ENCODE peak calls at places on chromosome 12, in nine cellular contexts. D, J, X, M, G, Z, E, R and V are unnamed samples.
A peak's percentile ranks its signal among the peaks of the same experiment; 100 is the strongest.

GRCh38 chr12:34392741-34393085 is 370.4 kb downstream of the ALG10 start:
- DNase-seq in J (no peak), M (no peak), X (no peak), D (no peak), R (no peak), E (no peak), Z (no peak), G (no peak), V (no peak)

GRCh38 chr12:98909749-98910148 is 264.7 kb downstream of the APAF1 start:
- DNase-seq in D (no peak), X (no peak), E (no peak), J (no peak), M (no peak), G (no peak), R (no peak), Z (no peak), V (no peak)

GRCh38 chr12:108302471-108303311 is 36.4 kb downstream of the CMKLR1 start:
- DNase-seq in X (no peak), E (no peak), R (no peak), Z (peak; percentile 40), J (no peak), M (peak; percentile 31), G (no peak), D (peak; percentile 14), V (no peak)

GRCh38 chr12:53217049-53217929 is 10.2 kb upstream of the ITGB7 start:
- DNase-seq in Z (peak; percentile 82), X (peak; percentile 25), J (no peak), E (no peak), D (no peak), R (no peak), M (peak; percentile 23), G (no peak), V (no peak)

GRCh38 chr12:86914716-86915115 is 658.5 kb upstream of the MGAT4C start:
- DNase-seq in X (peak; percentile 11), R (no peak), E (no peak), G (no peak), M (peak; percentile 31), Z (peak; percentile 16), D (no peak), J (no peak), V (no peak)

GRCh38 chr12:56522486-56523193 is 1.0 kb downstream of the RBMS2 start:
- DNase-seq in G (no peak), M (peak; percentile 20), X (no peak), D (no peak), Z (peak; percentile 39), J (no peak), E (no peak), R (no peak), V (no peak)

GRCh38 chr12:131795064-131795463 is 33.1 kb upstream of the MMP17 start:
- DNase-seq in X (no peak), J (no peak), G (no peak), E (no peak), D (no peak), Z (no peak), R (no peak), M (no peak), V (no peak)

GRCh38 chr12:111992464-111992863 is 20.5 kb downstream of the TMEM116 start:
- DNase-seq in X (no peak), R (no peak), E (no peak), M (no peak), J (no peak), D (no peak), G (no peak), Z (no peak), V (no peak)

GRCh38 chr12:121725420-121725819 is 12.9 kb downstream of the TMEM120B start:
- DNase-seq in E (no peak), D (no peak), G (no peak), Z (no peak), R (no peak), J (no peak), X (no peak), M (no peak), V (no peak)

GRCh38 chr12:9831720-9832119 is 4.4 kb downstream of the KLRF1 start:
- DNase-seq in R (no peak), D (no peak), G (no peak), Z (no peak), E (no peak), X (no peak), M (no peak), J (no peak), V (no peak)